ENCODE peak calls at places on chromosomes 13 and 19, in four cellular contexts. N is K562, F is GM23338, K is Panc1. E is an unnamed sample.

GRCh38 chr19:3277649-3278048 is 53.2 kb downstream of the CELF5 start:
- DNase-seq in N (no peak), F (no peak), K (no peak), E (no peak)

GRCh38 chr13:83884141-83884540 is 1.9 kb upstream of the SLITRK1 start:
- DNase-seq in F (no peak), N (no peak), K (no peak), E (no peak)

GRCh38 chr19:5343848-5344247 is 3.2 kb upstream of the PTPRS start:
- DNase-seq in K (no peak), F (no peak), N (no peak), E (no peak)

GRCh38 chr13:54078271-54078670 is 1049.7 kb downstream of the OLFM4 start:
- DNase-seq in F (no peak), K (no peak), N (no peak), E (no peak)

GRCh38 chr13:50171585-50172282 is 156.5 kb downstream of the KCNRG start:
- DNase-seq in F (no peak), N (no peak), K (no peak), E (no peak)

GRCh38 chr19:3538258-3538929 is 580 bp upstream of the TEKTIP1 start:
- DNase-seq in K (no peak), N (no peak), F (no peak), E (no peak)

GRCh38 chr13:99028890-99029289 is 51.0 kb upstream of the DOCK9 start:
- DNase-seq in N (peak), F (peak), K (no peak), E (no peak)

GRCh38 chr19:35292421-35292820 is 460 bp downstream of the MAG start:
- DNase-seq in K (no peak), F (no peak), N (no peak), E (no peak)

GRCh38 chr19:33750587-33751385 is 45.9 kb upstream of the KCTD15 start:
- DNase-seq in F (no peak), K (no peak), N (no peak), E (no peak)

GRCh38 chr19:14081797-14082674 is 3.5 kb downstream of the C19orf67 start:
- DNase-seq in K (no peak), F (no peak), N (no peak), E (peak)

GRCh38 chr13:63201493-63201892 is 1785.8 kb upstream of the PCDH20 start:
- DNase-seq in N (no peak), K (no peak), F (no peak), E (no peak)

GRCh38 chr19:51807111-51807701 is 12.2 kb downstream of the FPR3 start:
- DNase-seq in F (peak), N (peak), K (no peak), E (no peak)

GRCh38 chr19:46860846-46861690 is at the start of gene ARHGAP35:
- DNase-seq in K (no peak), F (peak), N (peak), E (peak)

GRCh38 chr13:19984430-19985218 is 26.1 kb downstream of the ZMYM2 start:
- DNase-seq in F (peak), K (peak), N (peak), E (no peak)

GRCh38 chr19:29524912-29525870 is 603 bp upstream of the VSTM2B start:
- DNase-seq in K (no peak), F (peak), N (no peak), E (no peak)

GRCh38 chr19:30551271-30551670 is 179.1 kb downstream of the ZNF536 start:
- DNase-seq in K (no peak), N (no peak), F (no peak), E (no peak)

GRCh38 chr19:13097331-13098258 is 5.1 kb downstream of the LYL1 start:
- DNase-seq in F (peak), K (no peak), N (peak), E (no peak)

GRCh38 chr19:19361075-19361594 is 40.5 kb downstream of the MAU2 start:
- DNase-seq in N (peak), K (peak), F (peak), E (no peak)

GRCh38 chr19:46624958-46625661 is at the start of gene PTGIR:
- DNase-seq in N (peak), K (no peak), F (peak), E (no peak)

GRCh38 chr13:111482126-111482525 is 161.7 kb downstream of the TEX29 start:
- DNase-seq in F (no peak), K (no peak), N (no peak), E (no peak)

GRCh38 chr19:29379257-29379986 is 146.4 kb upstream of the VSTM2B start:
- DNase-seq in K (no peak), F (no peak), N (no peak), E (no peak)

GRCh38 chr19:50428768-50429463 is 3.8 kb upstream of the MYBPC2 start:
- DNase-seq in K (no peak), N (no peak), F (no peak), E (no peak)

GRCh38 chr19:45050036-45050435 is 11.2 kb downstream of the CLASRP start:
- DNase-seq in F (no peak), K (no peak), N (no peak), E (no peak)

GRCh38 chr19:46478356-46478986 is 7.1 kb upstream of the PNMA8A start:
- DNase-seq in N (peak), F (peak), K (no peak), E (no peak)

GRCh38 chr13:111589321-111589720 is 268.9 kb downstream of the TEX29 start:
- DNase-seq in F (no peak), N (no peak), K (no peak), E (no peak)

GRCh38 chr13:45200701-45201230 is at the start of gene KCTD4:
- DNase-seq in K (no peak), N (no peak), F (no peak), E (no peak)

GRCh38 chr19:10464456-10464855 is 38.7 kb downstream of the KEAP1 start:
- DNase-seq in F (no peak), K (no peak), N (no peak), E (no peak)

GRCh38 chr19:57934820-57935665 is at the start of gene ZNF418:
- DNase-seq in F (peak), K (peak), N (no peak), E (no peak)

GRCh38 chr19:47419037-47419783 is at the start of gene MEIS3:
- DNase-seq in F (peak), N (peak), K (no peak), E (no peak)

GRCh38 chr13:58547419-58547818 is 915.9 kb downstream of the PCDH17 start:
- DNase-seq in N (no peak), F (no peak), K (no peak), E (no peak)

GRCh38 chr19:35260694-35261304 is 8.0 kb upstream of the USF2 start:
- DNase-seq in F (no peak), N (no peak), K (no peak), E (no peak)

GRCh38 chr13:37094840-37095239 is 10.6 kb downstream of the CSNK1A1L start:
- DNase-seq in N (no peak), F (no peak), K (no peak), E (no peak)

GRCh38 chr19:45439569-45440258 is 16.0 kb upstream of the ERCC1 start:
- DNase-seq in N (peak), F (peak), K (no peak), E (peak)

GRCh38 chr13:31595568-31595967 is 143.8 kb upstream of the RXFP2 start:
- DNase-seq in K (no peak), F (no peak), N (no peak), E (no peak)

GRCh38 chr13:29934531-29935308 is 84.3 kb upstream of the UBL3 start:
- DNase-seq in K (no peak), N (no peak), F (no peak), E (no peak)

GRCh38 chr19:4870025-4870700 is 2.7 kb upstream of the PLIN3 start:
- DNase-seq in F (peak), N (peak), K (peak), E (no peak)

GRCh38 chr13:36746051-36746450 is 72.2 kb downstream of the SERTM1 start:
- DNase-seq in F (no peak), K (no peak), N (no peak), E (no peak)

GRCh38 chr13:23672616-23673015 is 102.4 kb downstream of the TNFRSF19 start:
- DNase-seq in F (no peak), N (no peak), K (no peak), E (no peak)
- TF ChIP-seq POLR2AphosphoS5 in F (no peak), N (no peak), K (no peak), E (no peak)

GRCh38 chr19:53549354-53549753 is 11.4 kb downstream of the ZNF331 start:
- DNase-seq in F (peak), K (no peak), N (no peak), E (no peak)
- TF ChIP-seq POLR2AphosphoS5 in F (no peak), K (no peak), N (no peak), E (no peak)

DNA sequence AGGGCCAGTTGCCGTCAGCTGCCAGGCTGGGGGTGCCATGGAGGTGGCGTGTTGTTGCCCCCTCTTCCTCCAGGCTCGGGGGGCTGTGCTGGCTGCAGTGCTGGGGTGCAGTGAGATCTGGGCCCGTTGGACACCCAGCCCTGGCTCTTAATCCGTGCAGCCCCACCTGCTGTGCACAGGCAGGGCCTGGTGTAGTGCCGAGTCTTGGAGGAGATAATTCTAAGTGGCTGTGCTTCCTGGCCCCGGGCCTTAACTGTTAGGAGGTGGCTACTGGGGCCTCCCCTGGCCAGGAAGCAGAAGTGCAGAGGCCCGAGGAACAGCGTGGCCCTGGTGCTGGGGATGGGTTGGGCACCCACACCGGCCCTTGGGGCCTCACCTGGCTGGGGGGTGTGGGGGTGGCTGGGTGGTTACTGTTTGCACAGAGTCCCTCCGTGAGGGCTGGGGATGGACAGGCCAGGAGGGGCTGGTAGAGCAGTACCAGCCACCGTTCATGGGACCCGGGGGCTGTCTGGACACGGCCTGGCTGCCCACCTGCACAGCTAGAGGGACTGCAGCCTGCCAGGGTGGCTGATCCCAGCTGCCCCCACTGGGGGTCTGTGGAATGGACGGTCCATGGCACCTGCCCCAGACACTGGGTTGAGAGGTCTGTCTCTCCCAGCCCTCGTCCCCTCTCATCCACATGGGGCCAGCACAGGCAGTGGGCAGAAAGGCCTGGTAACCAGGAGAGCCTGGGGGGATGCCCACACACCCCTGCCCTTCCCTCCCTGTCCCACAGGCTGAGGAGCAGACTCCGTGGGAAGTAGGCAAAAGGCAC is 3.3 kb downstream of the GPX4 start:
- DNase-seq in K (no peak), F (peak), N (peak), E (no peak)
- TF ChIP-seq POLR2AphosphoS5 in K (no peak), F (peak), N (no peak), E (no peak)

DNA sequence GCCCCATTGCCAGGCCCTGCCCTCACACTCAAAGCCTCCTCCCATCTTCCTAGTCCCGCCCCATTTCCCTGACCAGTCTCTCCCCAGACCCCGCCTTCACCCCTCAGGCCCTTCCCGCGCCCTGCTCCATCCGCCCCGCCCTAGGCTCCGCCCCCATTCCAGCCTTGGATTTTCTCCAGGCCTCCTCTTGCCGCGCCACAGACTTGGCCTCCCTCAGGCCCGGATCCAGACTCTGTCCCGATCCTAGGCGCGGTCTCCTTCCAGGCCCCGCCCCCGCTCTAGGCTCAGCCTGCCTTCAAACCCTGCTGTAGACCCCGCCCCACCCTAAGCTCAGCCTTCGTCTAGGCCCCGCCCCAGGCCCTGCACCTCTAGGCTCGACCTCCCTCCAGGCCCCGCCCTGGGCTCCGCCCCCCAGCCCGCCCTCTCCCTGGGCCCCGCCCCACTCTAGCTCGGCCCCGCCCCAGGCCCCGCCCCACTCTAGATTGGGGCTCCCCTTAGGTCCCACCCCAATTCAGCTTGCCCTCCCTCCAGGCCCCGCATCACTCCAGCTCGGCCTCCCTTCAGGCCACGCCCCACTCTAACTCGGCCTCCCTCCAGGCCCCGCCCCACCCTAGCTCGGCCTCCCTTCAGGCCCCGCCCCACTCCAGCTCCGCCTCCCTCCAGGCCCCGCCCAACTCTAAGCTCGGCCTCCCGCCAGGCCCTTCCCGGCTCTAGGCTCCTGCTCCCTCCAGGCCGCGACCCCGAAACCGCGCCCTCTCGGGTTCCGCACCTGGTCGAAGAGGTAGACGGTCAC is 18.5 kb downstream of the LMTK3 start:
- DNase-seq in F (peak), K (peak), N (peak), E (peak)
- TF ChIP-seq POLR2AphosphoS5 in F (peak), K (no peak), N (peak), E (no peak)

E was measured in GM12892.